ENCODE peak calls at places on chromosomes 5 and 9, in ten cellular contexts. Y is glutamatergic neuron, F is Ammon's horn, R is globus pallidus, I is mucosa of gallbladder, Q is GM10248, A is Calu3, V is SK-N-SH, L is amniotic stem cell, X is stromal cell of bone marrow. S is an unnamed sample.

GRCh38 chr5:111580956-111581355 is 68.6 kb upstream of the STARD4 start:
- DNase-seq in A (no peak), Q (no peak), X (no peak), L (no peak), I (no peak), V (no peak), Y (no peak), R (no peak), F (no peak), S (no peak)

GRCh38 chr5:81021951-81022687 is 62.0 kb downstream of the RASGRF2 start:
- DNase-seq in A (no peak), L (no peak), F (no peak), Q (no peak), X (no peak), V (no peak), R (no peak), I (no peak), Y (no peak), S (no peak)

GRCh38 chr9:92971121-92971520 is 23.8 kb downstream of the FGD3 start:
- DNase-seq in Q (no peak), I (no peak), V (no peak), L (no peak), F (no peak), A (no peak), R (no peak), Y (no peak), X (no peak), S (no peak)

GRCh38 chr5:92460505-92460904 is 1077.4 kb upstream of the ARRDC3 start:
- DNase-seq in X (no peak), L (no peak), R (no peak), Y (no peak), A (no peak), Q (no peak), I (no peak), F (no peak), V (no peak), S (no peak)

GRCh38 chr9:37342493-37342892 is 80.0 kb upstream of the GRHPR start:
- DNase-seq in L (no peak), Q (no peak), R (no peak), A (no peak), I (no peak), Y (no peak), X (no peak), F (no peak), V (no peak), S (no peak)

GRCh38 chr5:172713113-172713808 is 57.7 kb downstream of the DUSP1 start:
- DNase-seq in A (peak; percentile 81), F (peak; percentile 45), R (no peak), Q (peak; percentile 78), X (no peak), I (no peak), Y (peak; percentile 89), L (peak; percentile 9), V (peak; percentile 86), S (no peak)

GRCh38 chr5:140150201-140150600 is 24.5 kb downstream of the IGIP start:
- DNase-seq in F (no peak), V (no peak), I (no peak), X (no peak), R (no peak), A (no peak), Q (no peak), L (no peak), Y (no peak), S (no peak)

GRCh38 chr5:135218486-135218755 is 180.6 kb downstream of the MACROH2A1 start:
- DNase-seq in A (no peak), X (no peak), Q (no peak), F (no peak), L (no peak), R (no peak), I (no peak), V (no peak), Y (no peak), S (no peak)

GRCh38 chr5:135553688-135554462 is 18.1 kb upstream of the NEUROG1 start:
- DNase-seq in L (no peak), Q (no peak), F (peak; percentile 43), A (peak; percentile 73), V (no peak), X (no peak), Y (peak; percentile 42), R (no peak), I (no peak), S (no peak)

GRCh38 chr5:35651002-35651756 is 33.5 kb downstream of the SPEF2 start:
- DNase-seq in A (peak; percentile 32), L (peak; percentile 18), F (peak; percentile 47), V (peak; percentile 24), I (peak; percentile 14), Q (peak; percentile 17), X (peak; percentile 29), R (peak; percentile 53), Y (peak; percentile 19), S (no peak)

GRCh38 chr9:2117527-2117926 is 102.4 kb downstream of the SMARCA2 start:
- DNase-seq in Q (no peak), I (no peak), V (no peak), A (no peak), F (no peak), R (no peak), X (no peak), Y (no peak), L (no peak), S (no peak)